ENCODE peak calls at places on chromosome 1, in nine cellular contexts. Z is GM23248, L is MM.1S, A is hepatocyte, Y is fibroblast of lung, J is mammary epithelial cell, G is H1, V is neural progenitor cell, Q is GM23338. P is an unnamed sample.

GRCh38 chr1:180358649-180359048 is 128.6 kb downstream of the LHX4 start:
- DNase-seq in Z (no peak), L (no peak), A (peak; percentile 8), Y (peak; percentile 41), J (no peak), G (no peak), V (peak; percentile 28), Q (no peak), P (no peak)

GRCh38 chr1:183226963-183227362 is 40.9 kb downstream of the LAMC2 start:
- DNase-seq in Z (no peak), L (no peak), A (no peak), Y (no peak), J (no peak), G (no peak), V (no peak), Q (no peak), P (no peak)

GRCh38 chr1:32150847-32151246 is 28.6 kb upstream of the TXLNA start:
- DNase-seq in Z (peak; percentile 42), L (no peak), A (no peak), Y (no peak), J (no peak), G (no peak), V (no peak), Q (no peak), P (no peak)

GRCh38 chr1:228058172-228058980 is 24.1 kb upstream of the ARF1 start:
- DNase-seq in Z (no peak), L (no peak), A (no peak), Y (no peak), J (no peak), G (no peak), V (no peak), Q (no peak), P (no peak)

GRCh38 chr1:108200627-108201106 is 524 bp upstream of the SLC25A24 start:
- DNase-seq in Z (peak; percentile 93), L (peak; percentile 45), A (peak; percentile 64), Y (peak; percentile 75), J (peak; percentile 79), G (no peak), V (peak; percentile 35), Q (peak; percentile 35), P (peak; percentile 42)

GRCh38 chr1:58893257-58893869 is 109.5 kb upstream of the JUN start:
- DNase-seq in Z (no peak), L (no peak), A (no peak), Y (no peak), J (no peak), G (no peak), V (no peak), Q (no peak), P (no peak)

GRCh38 chr1:43509740-43510375 is 20.8 kb upstream of the PTPRF start:
- DNase-seq in Z (no peak), L (peak; percentile 47), A (no peak), Y (no peak), J (peak; percentile 45), G (peak; percentile 27), V (no peak), Q (no peak), P (peak; percentile 76)

GRCh38 chr1:147600119-147601111 is 59.1 kb downstream of the BCL9 start:
- DNase-seq in Z (peak; percentile 71), L (no peak), A (peak; percentile 57), Y (peak; percentile 39), J (peak; percentile 38), G (no peak), V (no peak), Q (peak; percentile 23), P (no peak)

GRCh38 chr1:202010042-202011015 is at the start of gene ELF3:
- DNase-seq in Z (no peak), L (peak; percentile 81), A (peak; percentile 94), Y (no peak), J (peak; percentile 89), G (peak; percentile 89), V (peak; percentile 95), Q (peak; percentile 98), P (peak; percentile 98)

GRCh38 chr1:206911064-206911663 is 10.6 kb downstream of the FCMR start:
- DNase-seq in Z (peak; percentile 81), L (peak; percentile 42), A (peak; percentile 73), Y (peak; percentile 82), J (peak; percentile 60), G (no peak), V (peak; percentile 61), Q (peak; percentile 58), P (peak; percentile 25)

GRCh38 chr1:86191958-86192357 is 35.4 kb upstream of the COL24A1 start:
- DNase-seq in Z (no peak), L (no peak), A (no peak), Y (peak; percentile 18), J (no peak), G (no peak), V (no peak), Q (peak; percentile 66), P (no peak)

GRCh38 chr1:226702318-226702956 is 36.6 kb downstream of the ITPKB start:
- DNase-seq in Z (peak; percentile 73), L (no peak), A (no peak), Y (peak; percentile 82), J (no peak), G (no peak), V (no peak), Q (no peak), P (no peak)

GRCh38 chr1:245431706-245432105 is 276.9 kb downstream of the KIF26B start:
- DNase-seq in Z (no peak), L (no peak), A (no peak), Y (no peak), J (no peak), G (no peak), V (no peak), Q (no peak), P (no peak)

GRCh38 chr1:83029916-83030315 is 969.0 kb downstream of the TTLL7 start:
- DNase-seq in Z (no peak), L (no peak), A (no peak), Y (peak; percentile 95), J (no peak), G (no peak), V (no peak), Q (no peak), P (no peak)
- TF ChIP-seq EZH2 in Z (no peak), L (no peak), A (no peak), Y (no peak), J (no peak), G (no peak), V (no peak), Q (no peak), P (no peak)

GRCh38 chr1:94981574-94981973 is 54.7 kb upstream of the CNN3 start:
- DNase-seq in Z (no peak), L (no peak), A (no peak), Y (no peak), J (no peak), G (no peak), V (no peak), Q (no peak), P (no peak)

GRCh38 chr1:94978401-94978800 is 51.5 kb upstream of the CNN3 start:
- DNase-seq in Z (no peak), L (no peak), A (no peak), Y (no peak), J (no peak), G (no peak), V (no peak), Q (no peak), P (no peak)

GRCh38 chr1:94979126-94979525 is 52.2 kb upstream of the CNN3 start:
- DNase-seq in Z (no peak), L (no peak), A (no peak), Y (no peak), J (no peak), G (no peak), V (no peak), Q (no peak), P (no peak)

GRCh38 chr1:94980909-94981252 is 54.0 kb upstream of the CNN3 start:
- DNase-seq in Z (no peak), L (no peak), A (no peak), Y (no peak), J (no peak), G (no peak), V (no peak), Q (no peak), P (no peak)

DNA sequence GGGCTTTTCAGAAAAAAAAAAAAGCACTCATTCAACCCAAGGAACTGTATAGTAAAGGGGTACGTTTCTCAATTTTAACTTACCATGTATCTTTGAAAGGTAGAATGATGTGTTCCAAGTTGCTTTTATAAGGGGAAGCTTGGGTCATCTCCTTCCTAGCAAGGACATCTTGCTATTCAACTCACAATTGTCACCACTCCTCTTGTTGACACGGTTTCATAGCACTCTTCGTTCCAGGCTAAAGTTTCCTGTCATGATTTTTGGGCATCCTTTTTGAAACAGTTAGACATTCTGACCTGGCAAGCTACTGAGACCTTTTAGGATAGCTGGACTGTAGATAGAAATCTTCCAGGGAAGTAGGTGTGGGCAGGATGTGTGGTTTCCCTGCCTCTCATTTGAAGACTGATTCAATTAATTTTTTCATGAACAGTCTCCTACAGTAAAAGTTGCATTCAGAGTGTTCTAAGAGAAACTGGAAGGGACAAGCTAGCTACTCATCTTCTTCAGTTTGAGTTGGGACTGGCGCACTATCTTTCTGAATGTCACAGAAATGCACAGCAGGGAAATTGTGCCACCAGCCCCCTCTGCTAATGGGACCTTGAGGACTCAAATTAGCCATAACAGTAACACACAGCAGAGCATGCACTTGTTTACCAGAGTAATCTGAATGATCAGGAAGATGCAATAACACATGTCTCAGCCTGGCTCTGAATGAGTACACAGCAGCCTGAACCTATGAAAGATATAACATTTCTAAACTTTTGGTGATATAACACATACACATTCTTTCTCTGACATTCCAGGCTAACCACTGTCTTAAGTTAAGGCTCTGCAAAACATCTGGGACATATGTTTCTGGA is 53.4 kb upstream of the CNN3 start:
- DNase-seq in Z (peak; percentile 52), L (no peak), A (no peak), Y (peak; percentile 54), J (no peak), G (no peak), V (no peak), Q (no peak), P (no peak)
- TF ChIP-seq EZH2 in Z (no peak), L (no peak), A (no peak), Y (no peak), J (no peak), G (no peak), V (no peak), Q (no peak), P (no peak)

GRCh38 chr1:75132421-75133381 is 1.5 kb upstream of the LHX8 start:
- DNase-seq in Z (no peak), L (no peak), A (no peak), Y (no peak), J (no peak), G (no peak), V (peak; percentile 38), Q (peak; percentile 33), P (no peak)
- TF ChIP-seq EZH2 in Z (peak; percentile 11), L (no peak), A (peak; percentile 64), Y (no peak), J (peak; percentile 86), G (peak; percentile 93), V (peak; percentile 94), Q (peak; percentile 89), P (no peak)

DNA sequence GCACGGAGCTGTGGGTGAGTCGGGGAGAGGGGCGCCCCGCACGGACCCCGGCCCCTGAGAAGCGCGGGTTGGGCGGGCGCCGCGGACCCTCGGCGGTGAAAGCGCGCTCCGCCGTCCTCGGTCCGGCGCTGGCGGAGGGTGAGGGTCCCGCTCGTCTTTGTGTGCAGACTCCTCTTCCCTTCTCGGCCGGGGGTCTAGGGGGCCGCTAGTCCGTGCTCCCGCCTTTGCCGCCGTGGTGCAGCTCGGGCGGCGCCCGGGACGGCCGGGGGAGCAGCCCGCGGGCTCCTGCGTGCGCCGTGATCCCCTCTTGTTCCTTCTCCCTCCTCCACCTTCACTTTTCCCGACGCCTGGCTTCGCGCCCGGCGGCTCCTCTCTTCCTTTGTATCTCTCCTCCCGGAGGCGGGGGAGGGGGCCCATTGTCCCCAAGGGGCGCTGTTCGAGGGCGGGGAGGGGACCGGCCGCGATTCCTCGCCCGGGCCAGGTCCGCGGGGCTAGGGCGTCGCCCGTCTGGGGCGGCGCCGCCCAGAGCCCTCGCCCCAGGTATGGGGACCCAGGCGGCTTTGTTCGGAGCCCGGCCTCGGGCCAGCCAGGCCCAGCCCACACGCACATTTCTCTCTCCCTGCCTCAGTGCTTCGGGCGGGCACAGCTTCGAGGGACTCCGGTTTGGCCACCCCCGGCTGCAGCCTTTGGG is 519 bp downstream of the FNBP1L start:
- DNase-seq in Z (peak; percentile 57), L (no peak), A (peak; percentile 81), Y (no peak), J (peak; percentile 37), G (peak; percentile 82), V (peak; percentile 90), Q (peak; percentile 88), P (peak; percentile 63)
- TF ChIP-seq EZH2 in Z (no peak), L (no peak), A (no peak), Y (peak; percentile 41), J (no peak), G (no peak), V (no peak), Q (no peak), P (no peak)

P was measured in PC-9.